ENCODE peak calls at places on chromosomes 7 and 10, in seven cellular contexts. B, I, N, W, O, V and J are unnamed samples.

GRCh38 chr10:59108886-59109288 is 67.6 kb upstream of the PHYHIPL start:
- DNase-seq in B (no peak), I (no peak), N (no peak), W (no peak), O (no peak), V (no peak), J (no peak)

GRCh38 chr10:102405632-102406031 is 10.1 kb downstream of the NFKB2 start:
- DNase-seq in B (peak; percentile 17), I (no peak), N (no peak), W (no peak), O (no peak), V (no peak), J (no peak)

GRCh38 chr7:22430457-22430856 is 69.5 kb downstream of the STEAP1B start:
- DNase-seq in B (no peak), I (peak; percentile 92), N (peak; percentile 99), W (peak; percentile 48), O (no peak), V (peak; percentile 20), J (no peak)

GRCh38 chr10:123034332-123034731 is 25.5 kb downstream of the ACADSB start:
- DNase-seq in B (no peak), I (no peak), N (no peak), W (no peak), O (no peak), V (no peak), J (no peak)

GRCh38 chr7:129401228-129401967 is 32.8 kb upstream of the STRIP2 start:
- DNase-seq in B (peak; percentile 49), I (peak; percentile 56), N (peak; percentile 38), W (no peak), O (no peak), V (no peak), J (peak; percentile 65)

GRCh38 chr7:143354376-143354775 is 8.1 kb downstream of the FAM131B start:
- DNase-seq in B (no peak), I (no peak), N (no peak), W (no peak), O (no peak), V (no peak), J (no peak)

GRCh38 chr7:24718977-24719491 is 38.2 kb downstream of the GSDME start:
- DNase-seq in B (no peak), I (no peak), N (no peak), W (no peak), O (no peak), V (no peak), J (no peak)

GRCh38 chr7:25856056-25856780 is 295.8 kb upstream of the NFE2L3 start:
- DNase-seq in B (no peak), I (no peak), N (peak; percentile 47), W (no peak), O (no peak), V (no peak), J (peak; percentile 63)

GRCh38 chr7:139679731-139680594 is 97.8 kb downstream of the HIPK2 start:
- DNase-seq in B (no peak), I (peak; percentile 35), N (no peak), W (peak; percentile 83), O (no peak), V (no peak), J (no peak)

GRCh38 chr7:110186334-110186733 is 904.6 kb upstream of the LRRN3 start:
- DNase-seq in B (no peak), I (no peak), N (peak; percentile 53), W (no peak), O (no peak), V (no peak), J (no peak)

GRCh38 chr10:124731551-124731950 is 12.6 kb downstream of the FAM53B start:
- DNase-seq in B (no peak), I (no peak), N (no peak), W (no peak), O (no peak), V (no peak), J (no peak)

GRCh38 chr10:35517431-35518181 is 87.5 kb upstream of the GJD4 start:
- DNase-seq in B (no peak), I (peak; percentile 27), N (peak; percentile 19), W (no peak), O (no peak), V (no peak), J (no peak)

GRCh38 chr10:72259491-72260214 is 14.1 kb upstream of the DDIT4 start:
- DNase-seq in B (peak; percentile 29), I (peak; percentile 87), N (peak; percentile 15), W (peak; percentile 76), O (peak; percentile 50), V (no peak), J (peak; percentile 75)

GRCh38 chr7:1596181-1597043 is 26.6 kb upstream of the PSMG3 start:
- DNase-seq in B (no peak), I (no peak), N (no peak), W (no peak), O (no peak), V (no peak), J (no peak)

GRCh38 chr10:82759050-82759449 is 884.1 kb downstream of the NRG3 start:
- DNase-seq in B (no peak), I (no peak), N (no peak), W (no peak), O (no peak), V (no peak), J (no peak)

GRCh38 chr7:96903906-96904305 is 101.4 kb upstream of the DLX6 start:
- DNase-seq in B (no peak), I (no peak), N (peak; percentile 47), W (no peak), O (no peak), V (no peak), J (no peak)

GRCh38 chr10:47114680-47115186 is 185.3 kb upstream of the GDF10 start:
- DNase-seq in B (no peak), I (no peak), N (no peak), W (no peak), O (no peak), V (no peak), J (no peak)